ENCODE peak calls at places on chromosomes 3 and 15, in four cellular contexts. Z is NCI-H510A; G is suprapubic skin; N is activated CD8-positive, alpha-beta memory T cell treated with anti-CD3 and anti-CD28 coated beads, Interleukin-2, amount 50 U/mL, for 48 hours. V is an unnamed sample.

GRCh38 chr15:80854104-80854503 is 74.9 kb downstream of the CEMIP start:
- DNase-seq in N (no peak), G (no peak), Z (no peak), V (no peak)

GRCh38 chr3:144018776-144019175 is 47.2 kb downstream of the DIPK2A start:
- DNase-seq in Z (no peak), G (no peak), N (no peak), V (no peak)

GRCh38 chr3:133767607-133768006 is 21.4 kb downstream of the TF start:
- DNase-seq in Z (no peak), G (no peak), N (no peak), V (no peak)

GRCh38 chr3:89250742-89251141 is 143.3 kb downstream of the EPHA3 start:
- DNase-seq in N (no peak), Z (no peak), G (no peak), V (no peak)

GRCh38 chr3:167350245-167350862 is 29.7 kb downstream of the ZBBX start:
- DNase-seq in N (no peak), Z (no peak), G (no peak), V (no peak)

GRCh38 chr3:63067999-63068645 is 192.9 kb upstream of the CADPS start:
- DNase-seq in G (no peak), N (no peak), Z (no peak), V (no peak)

GRCh38 chr3:169399068-169399467 is 264.4 kb downstream of the MECOM start:
- DNase-seq in Z (no peak), G (no peak), N (no peak), V (no peak)

GRCh38 chr3:171194965-171195364 is 168.4 kb upstream of the SLC2A2 start:
- DNase-seq in N (no peak), Z (no peak), G (no peak), V (no peak)

GRCh38 chr15:62845239-62846126 is 197.1 kb upstream of the TPM1 start:
- DNase-seq in N (no peak), Z (no peak), G (no peak), V (no peak)

GRCh38 chr15:63442080-63442479 is 60.4 kb upstream of the CA12 start:
- DNase-seq in Z (no peak), N (no peak), G (no peak), V (no peak)

GRCh38 chr15:67833504-67834248 is 6.2 kb downstream of the RNU6-1 start:
- DNase-seq in Z (no peak), N (no peak), G (peak; percentile 63), V (no peak)

GRCh38 chr3:36777424-36778218 is 13.3 kb upstream of the DCLK3 start:
- DNase-seq in Z (no peak), N (no peak), G (no peak), V (no peak)

GRCh38 chr15:69971771-69972170 is 125.9 kb downstream of the TLE3 start:
- DNase-seq in Z (no peak), N (no peak), G (no peak), V (no peak)

GRCh38 chr3:50204804-50205718 is at the start of gene SLC38A3:
- DNase-seq in G (no peak), Z (no peak), N (no peak), V (no peak)

GRCh38 chr3:11803977-11804903 is 42.4 kb downstream of the TAMM41 start:
- DNase-seq in G (no peak), Z (no peak), N (no peak), V (no peak)

GRCh38 chr3:56799251-56799882 is 2.4 kb downstream of the ARHGEF3 start:
- DNase-seq in N (peak; percentile 52), G (no peak), Z (no peak), V (no peak)

GRCh38 chr3:140170612-140171011 is 235.6 kb downstream of the CLSTN2 start:
- DNase-seq in Z (no peak), G (no peak), N (no peak), V (no peak)

GRCh38 chr3:20055020-20055775 is 15.0 kb downstream of the KAT2B start:
- DNase-seq in Z (no peak), G (no peak), N (no peak), V (no peak)

GRCh38 chr15:31065824-31066223 is 35.7 kb downstream of the TRPM1 start:
- DNase-seq in N (no peak), G (no peak), Z (no peak), V (no peak)

GRCh38 chr3:41450416-41451231 is 251.3 kb downstream of the CTNNB1 start:
- DNase-seq in Z (no peak), G (no peak), N (no peak), V (no peak)

GRCh38 chr15:56528136-56528535 is 63.2 kb upstream of the MNS1 start:
- DNase-seq in N (no peak), G (no peak), Z (no peak), V (no peak)

GRCh38 chr15:99433026-99433756 is 132.6 kb upstream of the MEF2A start:
- DNase-seq in G (peak; percentile 71), Z (no peak), N (peak; percentile 52), V (peak; percentile 85)